ENCODE peak calls at places on chromosomes 12 and 14, in six cellular contexts. One of them, this sample, is unnamed.

GRCh38 chr12:103495158-103495782 is 498 bp downstream of the C12orf42 start:
- DNase-seq in upper lobe of left lung: no peak
- DNase-seq in activated naive CD8-positive, alpha-beta T cell treated with anti-CD3 and anti-CD28 coated beads, Interleukin-2, amount 50 U/mL, for 24 hours: peak; percentile 66
- DNase-seq in stimulated activated CD8-positive, alpha-beta memory T cell treated with anti-CD3 and anti-CD28 coated beads, Interleukin-4, amount 100 ng/mL, for 4 hours: peak; percentile 38
- DNase-seq in M059J: no peak
- DNase-seq in GM13977: peak; percentile 84
- DNase-seq in this sample: peak; percentile 84

GRCh38 chr12:84507914-84508313 is 404.7 kb downstream of the SLC6A15 start:
- DNase-seq in M059J: no peak
- DNase-seq in upper lobe of left lung: no peak
- DNase-seq in GM13977: no peak
- DNase-seq in stimulated activated CD8-positive, alpha-beta memory T cell treated with anti-CD3 and anti-CD28 coated beads, Interleukin-4, amount 100 ng/mL, for 4 hours: no peak
- DNase-seq in activated naive CD8-positive, alpha-beta T cell treated with anti-CD3 and anti-CD28 coated beads, Interleukin-2, amount 50 U/mL, for 24 hours: no peak
- DNase-seq in this sample: no peak

GRCh38 chr12:6788972-6789905 is at the start of gene CD4:
- DNase-seq in activated naive CD8-positive, alpha-beta T cell treated with anti-CD3 and anti-CD28 coated beads, Interleukin-2, amount 50 U/mL, for 24 hours: peak; percentile 66
- DNase-seq in upper lobe of left lung: peak; percentile 67
- DNase-seq in stimulated activated CD8-positive, alpha-beta memory T cell treated with anti-CD3 and anti-CD28 coated beads, Interleukin-4, amount 100 ng/mL, for 4 hours: no peak
- DNase-seq in GM13977: no peak
- DNase-seq in M059J: no peak
- DNase-seq in this sample: no peak

GRCh38 chr14:90556666-90557450 is 160.0 kb downstream of the CALM1 start:
- DNase-seq in GM13977: no peak
- DNase-seq in stimulated activated CD8-positive, alpha-beta memory T cell treated with anti-CD3 and anti-CD28 coated beads, Interleukin-4, amount 100 ng/mL, for 4 hours: no peak
- DNase-seq in M059J: no peak
- DNase-seq in upper lobe of left lung: no peak
- DNase-seq in activated naive CD8-positive, alpha-beta T cell treated with anti-CD3 and anti-CD28 coated beads, Interleukin-2, amount 50 U/mL, for 24 hours: no peak
- DNase-seq in this sample: no peak

GRCh38 chr12:49524660-49525324 is 14.0 kb upstream of the KCNH3 start:
- DNase-seq in upper lobe of left lung: no peak
- DNase-seq in stimulated activated CD8-positive, alpha-beta memory T cell treated with anti-CD3 and anti-CD28 coated beads, Interleukin-4, amount 100 ng/mL, for 4 hours: no peak
- DNase-seq in activated naive CD8-positive, alpha-beta T cell treated with anti-CD3 and anti-CD28 coated beads, Interleukin-2, amount 50 U/mL, for 24 hours: no peak
- DNase-seq in M059J: peak; percentile 20
- DNase-seq in GM13977: no peak
- DNase-seq in this sample: no peak

GRCh38 chr14:81433378-81433777 is 33.3 kb upstream of the STON2 start:
- DNase-seq in M059J: no peak
- DNase-seq in stimulated activated CD8-positive, alpha-beta memory T cell treated with anti-CD3 and anti-CD28 coated beads, Interleukin-4, amount 100 ng/mL, for 4 hours: no peak
- DNase-seq in activated naive CD8-positive, alpha-beta T cell treated with anti-CD3 and anti-CD28 coated beads, Interleukin-2, amount 50 U/mL, for 24 hours: no peak
- DNase-seq in upper lobe of left lung: no peak
- DNase-seq in GM13977: no peak
- DNase-seq in this sample: no peak

GRCh38 chr14:53581497-53581896 is 375.1 kb downstream of the BMP4 start:
- DNase-seq in GM13977: no peak
- DNase-seq in activated naive CD8-positive, alpha-beta T cell treated with anti-CD3 and anti-CD28 coated beads, Interleukin-2, amount 50 U/mL, for 24 hours: no peak
- DNase-seq in stimulated activated CD8-positive, alpha-beta memory T cell treated with anti-CD3 and anti-CD28 coated beads, Interleukin-4, amount 100 ng/mL, for 4 hours: no peak
- DNase-seq in upper lobe of left lung: no peak
- DNase-seq in M059J: no peak
- DNase-seq in this sample: no peak

GRCh38 chr14:56374421-56374820 is 205.2 kb upstream of the TMEM260 start:
- DNase-seq in stimulated activated CD8-positive, alpha-beta memory T cell treated with anti-CD3 and anti-CD28 coated beads, Interleukin-4, amount 100 ng/mL, for 4 hours: no peak
- DNase-seq in activated naive CD8-positive, alpha-beta T cell treated with anti-CD3 and anti-CD28 coated beads, Interleukin-2, amount 50 U/mL, for 24 hours: no peak
- DNase-seq in M059J: no peak
- DNase-seq in upper lobe of left lung: no peak
- DNase-seq in GM13977: no peak
- DNase-seq in this sample: no peak

GRCh38 chr12:93892431-93893210 is 215.4 kb downstream of the CRADD start:
- DNase-seq in upper lobe of left lung: no peak
- DNase-seq in activated naive CD8-positive, alpha-beta T cell treated with anti-CD3 and anti-CD28 coated beads, Interleukin-2, amount 50 U/mL, for 24 hours: no peak
- DNase-seq in GM13977: no peak
- DNase-seq in M059J: no peak
- DNase-seq in stimulated activated CD8-positive, alpha-beta memory T cell treated with anti-CD3 and anti-CD28 coated beads, Interleukin-4, amount 100 ng/mL, for 4 hours: no peak
- DNase-seq in this sample: no peak

GRCh38 chr14:79044894-79045624 is 874.9 kb downstream of the NRXN3 start:
- DNase-seq in stimulated activated CD8-positive, alpha-beta memory T cell treated with anti-CD3 and anti-CD28 coated beads, Interleukin-4, amount 100 ng/mL, for 4 hours: no peak
- DNase-seq in GM13977: no peak
- DNase-seq in M059J: peak; percentile 96
- DNase-seq in upper lobe of left lung: no peak
- DNase-seq in activated naive CD8-positive, alpha-beta T cell treated with anti-CD3 and anti-CD28 coated beads, Interleukin-2, amount 50 U/mL, for 24 hours: no peak
- DNase-seq in this sample: no peak

GRCh38 chr12:74816398-74817175 is 279.0 kb downstream of the ATXN7L3B start:
- DNase-seq in GM13977: no peak
- DNase-seq in M059J: peak; percentile 5
- DNase-seq in stimulated activated CD8-positive, alpha-beta memory T cell treated with anti-CD3 and anti-CD28 coated beads, Interleukin-4, amount 100 ng/mL, for 4 hours: no peak
- DNase-seq in upper lobe of left lung: peak; percentile 18
- DNase-seq in activated naive CD8-positive, alpha-beta T cell treated with anti-CD3 and anti-CD28 coated beads, Interleukin-2, amount 50 U/mL, for 24 hours: no peak
- DNase-seq in this sample: no peak

GRCh38 chr12:87671757-87672156 is 357.4 kb downstream of the C12orf50 start:
- DNase-seq in upper lobe of left lung: no peak
- DNase-seq in stimulated activated CD8-positive, alpha-beta memory T cell treated with anti-CD3 and anti-CD28 coated beads, Interleukin-4, amount 100 ng/mL, for 4 hours: no peak
- DNase-seq in M059J: peak; percentile 68
- DNase-seq in activated naive CD8-positive, alpha-beta T cell treated with anti-CD3 and anti-CD28 coated beads, Interleukin-2, amount 50 U/mL, for 24 hours: no peak
- DNase-seq in GM13977: no peak
- DNase-seq in this sample: no peak